ENCODE peak calls at places on chromosomes 16 and 17, in five cellular contexts. B, D, P, A and N are unnamed samples.

GRCh38 chr17:63699638-63700527 is at the start of gene LIMD2:
- DNase-seq in A (peak; percentile 83), P (no peak), D (peak; percentile 70), B (peak; percentile 56), N (no peak)

GRCh38 chr17:78120971-78121800 is 7.4 kb downstream of the TMC6 start:
- DNase-seq in A (peak; percentile 43), P (no peak), B (no peak), D (no peak), N (no peak)

GRCh38 chr17:43931062-43931571 is 11.2 kb downstream of the PPY start:
- DNase-seq in B (peak; percentile 87), D (no peak), P (no peak), A (no peak), N (no peak)

GRCh38 chr17:35889818-35890773 is 9.9 kb upstream of the CCL5 start:
- DNase-seq in P (no peak), D (no peak), A (no peak), B (peak; percentile 41), N (no peak)

GRCh38 chr17:71405101-71405500 is 715.7 kb upstream of the SOX9 start:
- DNase-seq in D (no peak), P (no peak), A (no peak), B (no peak), N (no peak)

GRCh38 chr17:83133302-83134121 is 54.1 kb downstream of the METRNL start:
- DNase-seq in B (no peak), D (no peak), A (no peak), P (no peak), N (no peak)

GRCh38 chr17:75036643-75037268 is 10.0 kb downstream of the ATP5PD start:
- DNase-seq in P (peak; percentile 79), D (no peak), B (peak; percentile 78), A (no peak), N (peak; percentile 89)

GRCh38 chr17:78716814-78717393 is 65.2 kb downstream of the CYTH1 start:
- DNase-seq in P (peak; percentile 58), D (no peak), B (peak; percentile 93), A (no peak), N (no peak)

GRCh38 chr16:5071681-5072333 is at the start of gene ALG1:
- DNase-seq in D (peak; percentile 95), A (peak; percentile 89), B (peak; percentile 91), P (peak; percentile 78), N (peak; percentile 57)

GRCh38 chr16:57000271-57001025 is 11.1 kb downstream of the NLRC5 start:
- DNase-seq in B (peak; percentile 49), A (peak; percentile 98), P (no peak), D (no peak), N (peak; percentile 19)
- TF ChIP-seq POLR2A in B (no peak), A (peak; percentile 10), P (no peak), D (no peak), N (no peak)

GRCh38 chr16:68331879-68332410 is 21.1 kb downstream of the PRMT7 start:
- DNase-seq in B (no peak), A (no peak), P (no peak), D (no peak), N (no peak)
- TF ChIP-seq POLR2A in B (no peak), A (no peak), P (no peak), D (no peak), N (no peak)

GRCh38 chr16:3672571-3673041 is 18.1 kb downstream of the DNASE1 start:
- DNase-seq in P (no peak), B (no peak), A (no peak), D (no peak), N (no peak)
- TF ChIP-seq POLR2A in P (no peak), B (no peak), A (no peak), D (no peak), N (no peak)

DNA sequence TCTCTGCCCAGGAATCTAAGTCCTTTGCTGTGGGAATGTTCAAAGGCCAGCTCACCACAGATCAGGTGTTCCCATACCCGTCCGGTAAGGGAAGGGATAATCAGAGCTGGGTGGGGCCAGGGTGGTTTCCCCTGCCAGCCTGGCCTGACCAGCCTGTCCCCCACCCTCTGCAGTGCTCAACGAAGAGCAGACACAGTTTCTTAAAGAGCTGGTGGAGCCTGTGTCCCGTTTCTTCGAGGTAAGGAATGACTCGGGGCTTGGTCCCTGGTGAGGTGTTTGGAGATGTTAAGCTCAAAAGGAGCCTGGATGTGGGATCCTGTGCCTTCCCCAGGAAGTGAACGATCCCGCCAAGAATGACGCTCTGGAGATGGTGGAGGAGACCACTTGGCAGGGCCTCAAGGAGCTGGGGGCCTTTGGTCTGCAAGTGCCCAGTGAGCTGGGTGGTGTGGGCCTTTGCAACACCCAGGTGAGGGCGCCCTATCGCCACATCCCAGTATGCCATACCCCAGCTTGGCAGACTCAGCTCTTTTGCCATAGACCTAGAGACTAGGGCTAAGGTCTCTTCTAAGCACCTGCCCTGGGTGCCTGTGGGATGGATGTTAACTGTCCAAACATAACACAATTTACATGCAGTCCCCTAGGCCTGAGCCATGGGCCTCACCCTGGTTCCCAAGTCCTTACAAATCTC is 999 bp downstream of the ACADVL start:
- DNase-seq in P (no peak), B (peak; percentile 81), A (peak; percentile 77), D (peak; percentile 60), N (no peak)
- TF ChIP-seq POLR2A in P (no peak), B (no peak), A (no peak), D (peak; percentile 43), N (no peak)

DNA sequence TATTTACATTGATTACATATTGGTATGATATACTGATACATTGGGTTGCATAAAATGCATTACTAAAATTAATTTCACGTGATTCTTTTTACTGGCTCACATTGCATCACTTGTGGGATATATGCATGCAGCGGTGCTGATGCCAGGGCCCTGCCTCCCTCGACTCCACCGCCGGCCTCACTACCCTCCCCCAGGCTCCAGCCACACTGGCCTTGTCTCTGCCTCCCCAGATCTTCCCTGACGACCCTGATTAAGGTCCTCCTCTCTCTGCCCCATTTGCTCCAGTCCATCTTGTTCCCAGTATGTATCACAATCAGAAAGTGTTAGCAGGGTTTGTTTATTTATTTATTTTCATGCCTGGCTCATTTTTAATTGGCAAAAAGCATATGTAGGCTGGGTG is 306.8 kb downstream of the FOXL1 start:
- DNase-seq in D (no peak), A (no peak), P (no peak), B (no peak), N (no peak)
- TF ChIP-seq POLR2A in D (no peak), A (no peak), P (no peak), B (no peak), N (no peak)